ENCODE peak calls at places on chromosome 17, in nine cellular contexts. B is NCI-H1417 treated with DMSO at 0.1 percent for 48 hours, G is SHP77 treated with DMSO at 0.1 percent for 48 hours, Z is memory B cell, Y is Daoy, U is AG09309, F is ACHN, T is T-helper 17 cell, I is heart left ventricle. V is an unnamed sample.

GRCh38 chr17:46072998-46073397 is 73.9 kb downstream of the STH start:
- DNase-seq in B (no peak), G (no peak), Z (no peak), Y (peak), U (no peak), F (peak), T (no peak), I (no peak), V (peak)

GRCh38 chr17:75688209-75688771 is 21.2 kb downstream of the SAP30BP start:
- DNase-seq in B (no peak), G (no peak), Z (no peak), Y (peak), U (no peak), F (no peak), T (no peak), I (no peak), V (no peak)

GRCh38 chr17:83133302-83134121 is 54.1 kb downstream of the METRNL start:
- DNase-seq in B (no peak), G (no peak), Z (no peak), Y (peak), U (no peak), F (no peak), T (no peak), I (peak), V (no peak)

GRCh38 chr17:68351395-68351794 is 60.1 kb downstream of the ARSG start:
- DNase-seq in B (no peak), G (no peak), Z (no peak), Y (peak), U (no peak), F (no peak), T (no peak), I (peak), V (no peak)

GRCh38 chr17:27520571-27521185 is 64.4 kb downstream of the KSR1 start:
- DNase-seq in B (no peak), G (no peak), Z (no peak), Y (no peak), U (no peak), F (no peak), T (no peak), I (no peak), V (no peak)

GRCh38 chr17:3531266-3532101 is 26.1 kb downstream of the TRPV3 start:
- DNase-seq in B (no peak), G (no peak), Z (no peak), Y (no peak), U (no peak), F (no peak), T (no peak), I (no peak), V (no peak)

GRCh38 chr17:4717791-4718190 is 7.4 kb downstream of the ARRB2 start:
- DNase-seq in B (no peak), G (no peak), Z (no peak), Y (no peak), U (no peak), F (no peak), T (no peak), I (no peak), V (no peak)

GRCh38 chr17:29778936-29779811 is 150.9 kb downstream of the SSH2 start:
- DNase-seq in B (no peak), G (peak), Z (peak), Y (peak), U (no peak), F (peak), T (peak), I (peak), V (no peak)

GRCh38 chr17:81291662-81292061 is 3.4 kb downstream of the SLC38A10 start:
- DNase-seq in B (no peak), G (peak), Z (peak), Y (peak), U (no peak), F (peak), T (peak), I (peak), V (no peak)

GRCh38 chr17:73506470-73507435 is 137.5 kb downstream of the SDK2 start:
- DNase-seq in B (no peak), G (no peak), Z (no peak), Y (no peak), U (no peak), F (no peak), T (no peak), I (no peak), V (no peak)

GRCh38 chr17:50127661-50128361 is 2.1 kb downstream of the SAMD14 start:
- DNase-seq in B (no peak), G (no peak), Z (no peak), Y (peak), U (no peak), F (no peak), T (no peak), I (no peak), V (no peak)

V was measured in AG04450.